ENCODE peak calls at places on chromosomes 7 and 10, in ten cellular contexts. One of them, this sample, is unnamed.

GRCh38 chr7:47342646-47343045 is 239.3 kb downstream of the TNS3 start:
- DNase-seq in PC-9: no peak
- DNase-seq in astrocyte: no peak
- DNase-seq in AG04450: no peak
- DNase-seq in sigmoid colon: no peak
- DNase-seq in pancreas: no peak
- DNase-seq in fibroblast of lung: no peak
- DNase-seq in esophagus muscularis mucosa: no peak
- DNase-seq in tibial nerve: no peak
- DNase-seq in lower leg skin: no peak
- DNase-seq in this sample: no peak

GRCh38 chr7:155427411-155428038 is 30.4 kb upstream of the EN2 start:
- DNase-seq in esophagus muscularis mucosa: no peak
- DNase-seq in pancreas: no peak
- DNase-seq in tibial nerve: no peak
- DNase-seq in fibroblast of lung: no peak
- DNase-seq in lower leg skin: no peak
- DNase-seq in AG04450: no peak
- DNase-seq in PC-9: no peak
- DNase-seq in astrocyte: no peak
- DNase-seq in sigmoid colon: no peak
- DNase-seq in this sample: no peak

GRCh38 chr10:113957013-113957412 is 86.7 kb upstream of the ADRB1 start:
- DNase-seq in astrocyte: peak
- DNase-seq in fibroblast of lung: peak
- DNase-seq in AG04450: peak
- DNase-seq in pancreas: no peak
- DNase-seq in PC-9: peak
- DNase-seq in lower leg skin: no peak
- DNase-seq in tibial nerve: no peak
- DNase-seq in esophagus muscularis mucosa: no peak
- DNase-seq in sigmoid colon: no peak
- DNase-seq in this sample: peak

GRCh38 chr10:52491246-52492000 is 177.3 kb downstream of the DKK1 start:
- DNase-seq in esophagus muscularis mucosa: no peak
- DNase-seq in fibroblast of lung: peak
- DNase-seq in sigmoid colon: no peak
- DNase-seq in AG04450: no peak
- DNase-seq in tibial nerve: no peak
- DNase-seq in pancreas: no peak
- DNase-seq in astrocyte: peak
- DNase-seq in PC-9: no peak
- DNase-seq in lower leg skin: no peak
- DNase-seq in this sample: peak

GRCh38 chr10:22369433-22370072 is 24.3 kb downstream of the SPAG6 start:
- DNase-seq in lower leg skin: no peak
- DNase-seq in sigmoid colon: no peak
- DNase-seq in AG04450: no peak
- DNase-seq in tibial nerve: no peak
- DNase-seq in esophagus muscularis mucosa: no peak
- DNase-seq in astrocyte: no peak
- DNase-seq in PC-9: no peak
- DNase-seq in fibroblast of lung: no peak
- DNase-seq in pancreas: no peak
- DNase-seq in this sample: no peak

GRCh38 chr10:102673961-102674511 is 29.8 kb downstream of the TRIM8 start:
- DNase-seq in esophagus muscularis mucosa: no peak
- DNase-seq in astrocyte: peak
- DNase-seq in lower leg skin: peak
- DNase-seq in pancreas: peak
- DNase-seq in AG04450: no peak
- DNase-seq in PC-9: no peak
- DNase-seq in sigmoid colon: peak
- DNase-seq in fibroblast of lung: peak
- DNase-seq in tibial nerve: peak
- DNase-seq in this sample: no peak

GRCh38 chr10:43863270-43863669 is 214.6 kb upstream of the ZNF32 start:
- DNase-seq in astrocyte: no peak
- DNase-seq in fibroblast of lung: no peak
- DNase-seq in sigmoid colon: no peak
- DNase-seq in esophagus muscularis mucosa: no peak
- DNase-seq in lower leg skin: no peak
- DNase-seq in pancreas: no peak
- DNase-seq in AG04450: no peak
- DNase-seq in tibial nerve: no peak
- DNase-seq in PC-9: no peak
- DNase-seq in this sample: no peak

GRCh38 chr7:17685141-17685540 is 255.2 kb downstream of the SNX13 start:
- DNase-seq in fibroblast of lung: no peak
- DNase-seq in pancreas: no peak
- DNase-seq in PC-9: no peak
- DNase-seq in AG04450: no peak
- DNase-seq in sigmoid colon: no peak
- DNase-seq in tibial nerve: no peak
- DNase-seq in esophagus muscularis mucosa: no peak
- DNase-seq in lower leg skin: no peak
- DNase-seq in astrocyte: no peak
- DNase-seq in this sample: no peak

GRCh38 chr7:35257251-35258124 is 3.6 kb upstream of the TBX20 start:
- DNase-seq in sigmoid colon: no peak
- DNase-seq in astrocyte: no peak
- DNase-seq in pancreas: no peak
- DNase-seq in esophagus muscularis mucosa: no peak
- DNase-seq in AG04450: no peak
- DNase-seq in lower leg skin: no peak
- DNase-seq in tibial nerve: no peak
- DNase-seq in fibroblast of lung: no peak
- DNase-seq in PC-9: no peak
- DNase-seq in this sample: no peak
- H3K4me3 ChIP-seq in sigmoid colon: peak
- H3K4me3 ChIP-seq in astrocyte: no peak
- H3K4me3 ChIP-seq in pancreas: no peak
- H3K4me3 ChIP-seq in esophagus muscularis mucosa: no peak
- H3K4me3 ChIP-seq in AG04450: no peak
- H3K4me3 ChIP-seq in lower leg skin: no peak
- H3K4me3 ChIP-seq in tibial nerve: no peak
- H3K4me3 ChIP-seq in fibroblast of lung: no peak
- H3K4me3 ChIP-seq in PC-9: no peak
- H3K4me3 ChIP-seq in this sample: no peak

GRCh38 chr7:100107890-100108289 is 6.4 kb downstream of the AP4M1 start:
- DNase-seq in AG04450: no peak
- DNase-seq in pancreas: no peak
- DNase-seq in PC-9: no peak
- DNase-seq in esophagus muscularis mucosa: no peak
- DNase-seq in astrocyte: no peak
- DNase-seq in sigmoid colon: no peak
- DNase-seq in fibroblast of lung: no peak
- DNase-seq in lower leg skin: no peak
- DNase-seq in tibial nerve: no peak
- DNase-seq in this sample: no peak

GRCh38 chr7:100111914-100112313 is 7.2 kb downstream of the TAF6 start:
- DNase-seq in astrocyte: no peak
- DNase-seq in pancreas: no peak
- DNase-seq in tibial nerve: no peak
- DNase-seq in esophagus muscularis mucosa: no peak
- DNase-seq in lower leg skin: no peak
- DNase-seq in sigmoid colon: no peak
- DNase-seq in fibroblast of lung: no peak
- DNase-seq in PC-9: no peak
- DNase-seq in AG04450: no peak
- DNase-seq in this sample: no peak

GRCh38 chr7:100111156-100111555 is 8.0 kb downstream of the TAF6 start:
- DNase-seq in PC-9: no peak
- DNase-seq in sigmoid colon: no peak
- DNase-seq in esophagus muscularis mucosa: no peak
- DNase-seq in tibial nerve: no peak
- DNase-seq in pancreas: no peak
- DNase-seq in lower leg skin: no peak
- DNase-seq in astrocyte: no peak
- DNase-seq in AG04450: no peak
- DNase-seq in fibroblast of lung: no peak
- DNase-seq in this sample: no peak

GRCh38 chr7:100107125-100107737 is 5.8 kb downstream of the AP4M1 start:
- DNase-seq in sigmoid colon: no peak
- DNase-seq in tibial nerve: no peak
- DNase-seq in fibroblast of lung: no peak
- DNase-seq in PC-9: no peak
- DNase-seq in astrocyte: no peak
- DNase-seq in esophagus muscularis mucosa: no peak
- DNase-seq in AG04450: no peak
- DNase-seq in lower leg skin: no peak
- DNase-seq in pancreas: no peak
- DNase-seq in this sample: no peak

DNA sequence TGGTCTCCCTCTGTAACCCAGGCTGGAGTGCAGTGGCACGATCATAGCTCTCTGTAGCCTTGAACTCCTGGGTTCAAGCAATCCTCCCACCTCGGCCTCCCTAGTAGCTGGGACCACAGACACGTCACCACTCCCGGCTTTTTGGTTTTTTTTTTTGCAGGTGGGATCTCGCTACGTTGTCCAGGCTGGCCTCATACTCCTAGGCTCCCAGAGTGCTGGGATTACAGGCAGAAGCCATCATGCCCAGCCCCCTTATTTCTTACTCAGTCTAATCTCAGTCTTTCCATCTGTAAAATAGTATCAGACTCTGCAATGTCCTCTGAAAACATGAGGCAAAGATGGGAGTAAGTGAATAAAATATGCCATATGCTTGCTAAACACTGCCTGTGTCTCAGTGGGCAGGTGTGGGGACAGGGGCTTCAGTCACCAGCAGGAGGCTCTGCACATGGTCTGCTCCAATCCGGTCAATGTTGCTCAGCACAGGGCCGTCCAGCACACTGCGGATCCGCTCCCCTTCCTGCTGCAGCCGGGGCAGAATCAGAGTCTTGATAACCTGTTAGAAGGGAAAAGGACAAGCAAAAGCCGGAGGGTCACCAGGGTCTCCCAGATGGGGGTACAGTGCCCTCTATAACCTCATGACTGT is 8.2 kb downstream of the AP4M1 start:
- DNase-seq in sigmoid colon: no peak
- DNase-seq in astrocyte: no peak
- DNase-seq in lower leg skin: no peak
- DNase-seq in esophagus muscularis mucosa: no peak
- DNase-seq in pancreas: no peak
- DNase-seq in tibial nerve: no peak
- DNase-seq in fibroblast of lung: no peak
- DNase-seq in AG04450: no peak
- DNase-seq in PC-9: no peak
- DNase-seq in this sample: no peak
- TF ChIP-seq CTCF in sigmoid colon: no peak
- TF ChIP-seq CTCF in astrocyte: no peak
- TF ChIP-seq CTCF in lower leg skin: no peak
- TF ChIP-seq CTCF in esophagus muscularis mucosa: no peak
- TF ChIP-seq CTCF in pancreas: no peak
- TF ChIP-seq CTCF in tibial nerve: no peak
- TF ChIP-seq CTCF in fibroblast of lung: no peak
- TF ChIP-seq CTCF in AG04450: peak
- TF ChIP-seq CTCF in PC-9: no peak
- TF ChIP-seq CTCF in this sample: peak

GRCh38 chr10:28938745-28939144 is 261.4 kb downstream of the BAMBI start:
- DNase-seq in esophagus muscularis mucosa: no peak
- DNase-seq in tibial nerve: no peak
- DNase-seq in lower leg skin: no peak
- DNase-seq in PC-9: no peak
- DNase-seq in fibroblast of lung: peak
- DNase-seq in sigmoid colon: no peak
- DNase-seq in AG04450: no peak
- DNase-seq in astrocyte: peak
- DNase-seq in pancreas: no peak
- DNase-seq in this sample: no peak

GRCh38 chr10:28940158-28940888 is 263.0 kb downstream of the BAMBI start:
- DNase-seq in tibial nerve: no peak
- DNase-seq in pancreas: no peak
- DNase-seq in sigmoid colon: no peak
- DNase-seq in astrocyte: no peak
- DNase-seq in fibroblast of lung: no peak
- DNase-seq in lower leg skin: no peak
- DNase-seq in AG04450: no peak
- DNase-seq in PC-9: no peak
- DNase-seq in esophagus muscularis mucosa: no peak
- DNase-seq in this sample: no peak

GRCh38 chr10:28937959-28938358 is 260.6 kb downstream of the BAMBI start:
- DNase-seq in fibroblast of lung: no peak
- DNase-seq in PC-9: no peak
- DNase-seq in AG04450: no peak
- DNase-seq in esophagus muscularis mucosa: no peak
- DNase-seq in lower leg skin: no peak
- DNase-seq in astrocyte: no peak
- DNase-seq in sigmoid colon: no peak
- DNase-seq in pancreas: no peak
- DNase-seq in tibial nerve: no peak
- DNase-seq in this sample: no peak

GRCh38 chr10:28942012-28942411 is 264.7 kb downstream of the BAMBI start:
- DNase-seq in tibial nerve: no peak
- DNase-seq in astrocyte: no peak
- DNase-seq in lower leg skin: no peak
- DNase-seq in AG04450: no peak
- DNase-seq in esophagus muscularis mucosa: no peak
- DNase-seq in fibroblast of lung: no peak
- DNase-seq in pancreas: no peak
- DNase-seq in PC-9: no peak
- DNase-seq in sigmoid colon: no peak
- DNase-seq in this sample: no peak

GRCh38 chr10:28939352-28940157 is 262.2 kb downstream of the BAMBI start:
- DNase-seq in lower leg skin: peak
- DNase-seq in astrocyte: peak
- DNase-seq in pancreas: peak
- DNase-seq in esophagus muscularis mucosa: no peak
- DNase-seq in tibial nerve: peak
- DNase-seq in AG04450: no peak
- DNase-seq in sigmoid colon: peak
- DNase-seq in PC-9: peak
- DNase-seq in fibroblast of lung: peak
- DNase-seq in this sample: no peak
- H3K4me3 ChIP-seq in lower leg skin: no peak
- H3K4me3 ChIP-seq in astrocyte: peak
- H3K4me3 ChIP-seq in pancreas: no peak
- H3K4me3 ChIP-seq in esophagus muscularis mucosa: no peak
- H3K4me3 ChIP-seq in tibial nerve: no peak
- H3K4me3 ChIP-seq in AG04450: no peak
- H3K4me3 ChIP-seq in sigmoid colon: no peak
- H3K4me3 ChIP-seq in PC-9: no peak
- H3K4me3 ChIP-seq in fibroblast of lung: peak
- H3K4me3 ChIP-seq in this sample: no peak

GRCh38 chr10:62426600-62426999 is 52.4 kb downstream of the ZNF365 start:
- DNase-seq in sigmoid colon: no peak
- DNase-seq in PC-9: no peak
- DNase-seq in esophagus muscularis mucosa: no peak
- DNase-seq in fibroblast of lung: no peak
- DNase-seq in lower leg skin: no peak
- DNase-seq in tibial nerve: no peak
- DNase-seq in astrocyte: no peak
- DNase-seq in AG04450: no peak
- DNase-seq in pancreas: no peak
- DNase-seq in this sample: no peak

GRCh38 chr10:62422068-62422590 is 48.0 kb downstream of the ZNF365 start:
- DNase-seq in tibial nerve: no peak
- DNase-seq in AG04450: peak
- DNase-seq in fibroblast of lung: peak
- DNase-seq in esophagus muscularis mucosa: no peak
- DNase-seq in lower leg skin: no peak
- DNase-seq in PC-9: no peak
- DNase-seq in astrocyte: peak
- DNase-seq in sigmoid colon: no peak
- DNase-seq in pancreas: no peak
- DNase-seq in this sample: peak

GRCh38 chr10:62426086-62426485 is 51.9 kb downstream of the ZNF365 start:
- DNase-seq in pancreas: no peak
- DNase-seq in lower leg skin: no peak
- DNase-seq in esophagus muscularis mucosa: no peak
- DNase-seq in tibial nerve: no peak
- DNase-seq in AG04450: no peak
- DNase-seq in PC-9: no peak
- DNase-seq in sigmoid colon: no peak
- DNase-seq in fibroblast of lung: peak
- DNase-seq in astrocyte: peak
- DNase-seq in this sample: no peak

GRCh38 chr10:62424026-62424425 is 49.9 kb downstream of the ZNF365 start:
- DNase-seq in fibroblast of lung: no peak
- DNase-seq in pancreas: no peak
- DNase-seq in sigmoid colon: no peak
- DNase-seq in AG04450: no peak
- DNase-seq in tibial nerve: no peak
- DNase-seq in esophagus muscularis mucosa: no peak
- DNase-seq in lower leg skin: no peak
- DNase-seq in astrocyte: no peak
- DNase-seq in PC-9: no peak
- DNase-seq in this sample: no peak
- TF ChIP-seq CTCF in fibroblast of lung: no peak
- TF ChIP-seq CTCF in pancreas: no peak
- TF ChIP-seq CTCF in sigmoid colon: no peak
- TF ChIP-seq CTCF in AG04450: no peak
- TF ChIP-seq CTCF in tibial nerve: no peak
- TF ChIP-seq CTCF in esophagus muscularis mucosa: no peak
- TF ChIP-seq CTCF in lower leg skin: no peak
- TF ChIP-seq CTCF in astrocyte: no peak
- TF ChIP-seq CTCF in PC-9: no peak
- TF ChIP-seq CTCF in this sample: no peak